ENCODE peak calls at places on chromosomes 7 and 10, in four cellular contexts. Z is body of pancreas, D is coronary artery, L is fibroblast of lung. S is an unnamed sample.

GRCh38 chr7:73893342-73894101 is 32.6 kb downstream of the TMEM270 start:
- DNase-seq in Z (peak), D (peak), L (peak), S (no peak)

GRCh38 chr10:108365541-108365940 is 1201.0 kb upstream of the SORCS1 start:
- DNase-seq in Z (no peak), D (no peak), L (no peak), S (no peak)

GRCh38 chr7:102289051-102289450 is 2.4 kb downstream of the SH2B2 start:
- DNase-seq in Z (no peak), D (no peak), L (no peak), S (no peak)

GRCh38 chr10:71324743-71325142 is 5.7 kb downstream of the SLC29A3 start:
- DNase-seq in Z (no peak), D (no peak), L (no peak), S (no peak)

GRCh38 chr7:8669501-8669851 is 236.1 kb downstream of the NXPH1 start:
- DNase-seq in Z (peak), D (no peak), L (no peak), S (no peak)

GRCh38 chr7:12638851-12639467 is 48.5 kb upstream of the ARL4A start:
- DNase-seq in Z (no peak), D (no peak), L (peak), S (no peak)

GRCh38 chr10:49281461-49281860 is 17.5 kb upstream of the C10orf71 start:
- DNase-seq in Z (no peak), D (no peak), L (no peak), S (no peak)

GRCh38 chr7:2893411-2893861 is 49.3 kb upstream of the GNA12 start:
- DNase-seq in Z (no peak), D (no peak), L (no peak), S (no peak)

GRCh38 chr7:19146699-19147098 is 1.5 kb upstream of the FERD3L start:
- DNase-seq in Z (no peak), D (no peak), L (peak), S (no peak)

GRCh38 chr7:91169819-91170218 is 94.4 kb upstream of the FZD1 start:
- DNase-seq in Z (no peak), D (no peak), L (no peak), S (no peak)

GRCh38 chr10:93560541-93560940 is 5.9 kb upstream of the FFAR4 start:
- DNase-seq in Z (no peak), D (no peak), L (no peak), S (no peak)

GRCh38 chr7:25553005-25553404 is 324.7 kb upstream of the NPVF start:
- DNase-seq in Z (no peak), D (no peak), L (no peak), S (no peak)

GRCh38 chr10:133124357-133125211 is 35.4 kb upstream of the KNDC1 start:
- DNase-seq in Z (peak), D (no peak), L (no peak), S (no peak)

GRCh38 chr7:150342119-150342405 is 633 bp upstream of the RARRES2 start:
- DNase-seq in Z (no peak), D (no peak), L (no peak), S (no peak)

GRCh38 chr7:134885967-134886352 is 100.3 kb upstream of the AGBL3 start:
- DNase-seq in Z (no peak), D (no peak), L (peak), S (peak)

GRCh38 chr10:4061441-4061951 is 276.5 kb upstream of the KLF6 start:
- DNase-seq in Z (no peak), D (peak), L (peak), S (no peak)

GRCh38 chr10:4057021-4057420 is 272.0 kb upstream of the KLF6 start:
- DNase-seq in Z (no peak), D (no peak), L (no peak), S (no peak)

GRCh38 chr10:4059471-4060138 is 274.6 kb upstream of the KLF6 start:
- DNase-seq in Z (no peak), D (no peak), L (no peak), S (no peak)

GRCh38 chr10:4057725-4058513 is 272.9 kb upstream of the KLF6 start:
- DNase-seq in Z (no peak), D (no peak), L (no peak), S (no peak)

DNA sequence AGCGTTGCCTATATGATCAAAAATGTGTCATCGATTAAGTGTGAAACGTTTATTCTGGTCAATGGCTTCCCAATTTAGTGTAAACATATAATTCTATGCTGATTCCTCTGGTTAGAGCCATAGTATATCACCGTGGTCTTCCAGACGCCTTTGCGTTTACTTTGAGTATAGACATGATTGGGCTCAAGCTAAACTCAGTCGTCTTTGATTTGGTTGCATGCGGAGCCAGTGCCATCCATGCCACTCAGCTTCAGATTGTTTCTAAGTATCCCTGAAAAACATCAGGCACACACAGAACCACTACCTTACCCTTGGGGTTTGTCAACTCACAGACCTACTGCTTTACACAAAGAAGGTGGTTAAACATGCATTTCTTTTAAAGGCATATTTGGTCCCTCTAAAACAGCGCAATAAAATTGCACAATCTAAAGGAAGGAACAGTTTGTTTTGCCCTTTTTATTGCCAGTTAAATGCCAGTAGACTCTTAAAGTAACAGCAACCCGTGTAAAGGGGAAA is 273.6 kb upstream of the KLF6 start:
- DNase-seq in Z (no peak), D (no peak), L (no peak), S (no peak)
- H3K4me3 ChIP-seq in Z (no peak), D (peak), L (no peak), S (no peak)

GRCh38 chr7:17304926-17305325 is 6.5 kb downstream of the AHR start:
- DNase-seq in Z (no peak), D (no peak), L (peak), S (peak)
- H3K4me3 ChIP-seq in Z (no peak), D (peak), L (peak), S (no peak)

GRCh38 chr10:110500515-110500905 is 2.8 kb downstream of the DUSP5 start:
- DNase-seq in Z (no peak), D (no peak), L (peak), S (no peak)

GRCh38 chr10:110502072-110502845 is 4.6 kb downstream of the DUSP5 start:
- DNase-seq in Z (no peak), D (no peak), L (no peak), S (no peak)

GRCh38 chr10:110499796-110500514 is 2.2 kb downstream of the DUSP5 start:
- DNase-seq in Z (no peak), D (no peak), L (peak), S (no peak)

GRCh38 chr10:110502851-110503301 is 5.2 kb downstream of the DUSP5 start:
- DNase-seq in Z (no peak), D (no peak), L (peak), S (no peak)

GRCh38 chr10:110501142-110501937 is 3.6 kb downstream of the DUSP5 start:
- DNase-seq in Z (peak), D (peak), L (peak), S (peak)
- H3K4me3 ChIP-seq in Z (no peak), D (peak), L (peak), S (peak)

GRCh38 chr7:28573751-28574295 is 161.5 kb downstream of the CREB5 start:
- DNase-seq in Z (no peak), D (no peak), L (peak), S (no peak)

GRCh38 chr7:28570970-28571288 is 158.6 kb downstream of the CREB5 start:
- DNase-seq in Z (no peak), D (no peak), L (peak), S (no peak)

GRCh38 chr7:28573059-28573553 is 160.8 kb downstream of the CREB5 start:
- DNase-seq in Z (peak), D (no peak), L (peak), S (no peak)

GRCh38 chr7:28571405-28571804 is 159.1 kb downstream of the CREB5 start:
- DNase-seq in Z (no peak), D (no peak), L (no peak), S (no peak)

DNA sequence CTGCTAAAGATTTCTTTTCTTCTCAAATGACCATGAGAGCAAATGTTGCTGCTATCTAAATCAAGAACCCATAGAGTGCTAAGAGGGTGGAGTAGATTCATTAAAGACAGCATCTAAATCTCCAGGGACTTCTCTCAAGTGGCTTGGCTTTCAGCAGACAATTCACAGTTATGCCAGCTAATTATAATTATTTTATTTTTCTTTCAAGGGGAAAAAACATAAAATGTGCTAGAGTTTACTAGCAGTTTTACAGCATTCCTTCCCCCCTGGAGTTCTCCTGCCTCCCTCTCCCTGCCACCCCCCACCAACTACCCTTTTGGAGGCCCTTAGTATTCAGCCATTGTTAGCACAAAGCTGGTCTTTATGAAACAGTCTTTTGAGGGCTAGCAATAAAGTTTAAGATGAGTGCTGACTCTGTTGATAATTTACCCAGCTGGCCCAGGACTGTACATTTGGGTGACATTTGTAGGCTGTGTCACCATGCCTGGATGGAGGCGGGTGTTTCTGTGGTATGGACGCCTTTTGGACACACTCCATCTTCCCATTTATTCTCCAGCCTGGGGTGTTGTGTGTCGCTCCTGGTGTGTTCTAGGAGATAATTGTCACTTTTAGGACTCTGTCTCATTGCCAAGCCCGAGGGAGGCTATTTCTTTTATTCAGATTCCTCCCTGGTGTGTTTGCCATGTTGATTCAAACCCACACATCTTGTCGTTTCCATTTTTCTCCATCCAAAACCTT is 160.2 kb downstream of the CREB5 start:
- DNase-seq in Z (peak), D (no peak), L (no peak), S (no peak)
- H3K4me3 ChIP-seq in Z (no peak), D (no peak), L (no peak), S (no peak)

GRCh38 chr10:42645103-42645502 is 6.7 kb upstream of the ZNF33B start:
- DNase-seq in Z (peak), D (no peak), L (no peak), S (no peak)
- H3K4me3 ChIP-seq in Z (no peak), D (no peak), L (no peak), S (no peak)

DNA sequence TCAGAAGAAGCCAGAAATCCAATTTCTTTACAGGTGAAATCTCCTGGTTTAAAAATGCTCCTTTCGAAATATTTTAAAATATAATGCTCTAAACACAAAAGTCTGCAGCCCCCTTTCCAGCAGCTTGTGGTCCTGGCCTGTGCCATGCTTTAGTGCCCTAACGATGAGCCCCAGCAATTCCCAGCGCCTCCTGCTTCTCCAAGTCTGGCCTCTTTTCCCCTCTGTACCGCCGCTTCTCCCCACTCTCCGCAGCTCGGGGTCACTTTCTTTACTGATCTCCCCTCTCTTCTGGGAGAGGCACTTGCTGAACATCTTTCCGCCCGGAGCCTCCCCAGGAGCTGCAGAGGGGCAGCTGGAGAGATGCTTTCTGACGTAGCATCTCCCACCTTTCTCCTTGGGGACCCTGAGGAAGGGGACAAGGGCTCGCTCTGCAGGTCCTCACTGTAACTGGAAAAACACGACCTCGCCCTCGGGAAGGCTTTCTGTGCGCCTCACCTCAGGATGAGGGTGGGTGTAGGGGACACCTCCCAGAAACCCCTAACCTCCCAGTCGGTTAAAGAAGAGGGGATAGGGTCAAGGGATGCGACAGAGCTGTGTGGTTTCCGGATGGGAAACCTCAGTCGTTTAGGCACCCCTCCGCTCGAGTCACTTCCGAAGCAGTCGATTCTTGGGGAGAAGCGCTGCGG is 544 bp upstream of the INA start:
- DNase-seq in Z (no peak), D (no peak), L (no peak), S (no peak)
- H3K4me3 ChIP-seq in Z (no peak), D (peak), L (peak), S (peak)

GRCh38 chr10:16519908-16520861 is 1.5 kb downstream of the C1QL3 start:
- DNase-seq in Z (no peak), D (no peak), L (no peak), S (no peak)

GRCh38 chr10:16521311-16522016 is at the start of gene C1QL3:
- DNase-seq in Z (peak), D (no peak), L (peak), S (no peak)

GRCh38 chr10:16518822-16519221 is 2.9 kb downstream of the C1QL3 start:
- DNase-seq in Z (no peak), D (no peak), L (peak), S (no peak)

GRCh38 chr10:16519250-16519907 is 2.3 kb downstream of the C1QL3 start:
- DNase-seq in Z (no peak), D (no peak), L (peak), S (no peak)

GRCh38 chr10:16520900-16521299 is 779 bp downstream of the C1QL3 start:
- DNase-seq in Z (peak), D (no peak), L (peak), S (no peak)
- H3K4me3 ChIP-seq in Z (peak), D (peak), L (peak), S (peak)

DNA sequence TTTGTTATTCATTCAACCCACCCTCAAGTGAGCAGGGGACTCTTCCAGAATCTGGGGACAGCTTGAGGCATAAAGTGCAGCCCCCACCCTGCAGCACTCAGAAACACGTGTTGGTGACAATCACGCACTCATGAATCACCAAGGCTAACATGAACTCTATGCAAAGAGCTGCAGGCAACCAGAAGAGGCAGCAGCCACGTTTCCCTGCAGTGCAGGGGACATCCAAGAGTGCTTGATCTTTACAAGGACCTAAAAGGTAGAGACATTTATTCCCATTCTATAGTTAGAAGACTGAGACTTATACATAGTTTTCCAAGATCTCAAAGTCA is 135.2 kb upstream of the GDF10 start:
- DNase-seq in Z (no peak), D (no peak), L (no peak), S (no peak)
- H3K4me3 ChIP-seq in Z (no peak), D (no peak), L (no peak), S (no peak)

DNA sequence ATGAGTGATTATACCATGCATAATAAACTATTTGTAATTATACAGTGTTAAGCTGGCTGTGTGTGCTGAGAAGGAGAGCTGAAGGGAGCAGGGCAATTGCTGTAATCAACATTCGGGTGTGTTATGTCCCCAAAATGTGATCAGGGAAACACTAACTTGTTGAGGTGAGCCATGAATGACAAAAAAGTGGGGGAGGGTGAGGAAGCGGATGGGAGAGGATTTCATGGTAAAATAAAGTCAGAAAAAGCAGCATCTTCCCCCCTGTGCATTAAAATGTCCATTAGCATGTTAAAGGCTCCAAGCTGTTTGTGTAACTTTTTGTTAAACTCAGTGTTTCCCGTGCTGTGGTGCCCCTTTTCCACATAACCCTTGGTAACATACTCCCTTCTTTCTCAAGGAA is 84.9 kb downstream of the ARID5B start:
- DNase-seq in Z (no peak), D (no peak), L (no peak), S (no peak)
- H3K4me3 ChIP-seq in Z (no peak), D (no peak), L (no peak), S (no peak)